ENCODE peak calls at places on chromosome 21, in eight cellular contexts. V is dorsolateral prefrontal cortex, Y is spleen, Z is heart left ventricle, L is psoas muscle, U is keratinocyte, G is fibroblast of lung, H is Peyer's patch. N is an unnamed sample. For H3K27me3, the result is how much of the 10 kb centered on the place peaks cover.

GRCh38 chr21:38985423-38986378 is 180.0 kb downstream of the ETS2 start:
- DNase-seq in V (peak), Y (no peak), Z (peak), U (peak), H (peak), G (peak), L (peak), N (peak)

GRCh38 chr21:23936224-23936623 is 1671.1 kb downstream of the MRPL39 start:
- DNase-seq in Y (no peak), L (no peak), V (peak), G (peak), U (no peak), Z (no peak), H (no peak), N (no peak)

GRCh38 chr21:19609611-19610010 is 1206.0 kb upstream of the TMPRSS15 start:
- DNase-seq in H (no peak), Y (no peak), U (no peak), Z (no peak), V (no peak), L (no peak), G (no peak), N (no peak)

GRCh38 chr21:17003221-17003620 is 509.6 kb upstream of the CXADR start:
- DNase-seq in U (no peak), Y (no peak), Z (no peak), L (no peak), G (peak), V (no peak), H (no peak), N (no peak)

GRCh38 chr21:20999567-21000169 is 1.5 kb downstream of the NCAM2 start:
- DNase-seq in G (peak), Z (no peak), L (no peak), Y (no peak), U (no peak), V (no peak), H (no peak), N (no peak)

GRCh38 chr21:29499734-29500343 is 201.1 kb downstream of the BACH1 start:
- DNase-seq in L (no peak), G (peak), V (no peak), U (no peak), Y (no peak), H (no peak), Z (no peak), N (no peak)

GRCh38 chr21:8991088-8991907 is 1530.1 kb upstream of the TPTE start:
- DNase-seq in G (no peak), H (no peak), L (no peak), Z (no peak), U (no peak), V (no peak), Y (no peak), N (no peak)

GRCh38 chr21:39504230-39504629 is 52.5 kb downstream of the SH3BGR start:
- DNase-seq in H (no peak), Y (no peak), U (no peak), G (no peak), Z (no peak), L (no peak), V (no peak), N (no peak)

GRCh38 chr21:28431527-28432200 is 561.0 kb downstream of the LTN1 start:
- DNase-seq in Y (no peak), G (no peak), Z (no peak), H (no peak), U (no peak), L (no peak), V (no peak), N (no peak)

GRCh38 chr21:37563641-37564340 is 197.2 kb downstream of the DYRK1A start:
- DNase-seq in V (peak), U (peak), H (peak), L (peak), Z (peak), G (peak), Y (peak), N (peak)
- TF ChIP-seq CTCF in V (peak), U (no peak), H (peak), L (peak), Z (peak), G (peak), Y (no peak), N (peak)

GRCh38 chr21:42648606-42649005 is 4.8 kb upstream of the PDE9A start:
- DNase-seq in V (peak), H (no peak), G (no peak), L (peak), Z (no peak), U (no peak), Y (peak), N (no peak)

GRCh38 chr21:42650033-42650370 is 3.4 kb upstream of the PDE9A start:
- DNase-seq in U (no peak), G (no peak), Y (peak), Z (no peak), V (peak), H (no peak), L (peak), N (no peak)

GRCh38 chr21:42651515-42652401 is 1.7 kb upstream of the PDE9A start:
- DNase-seq in H (no peak), Y (peak), L (peak), G (no peak), Z (no peak), V (peak), U (no peak), N (no peak)

GRCh38 chr21:42650441-42651421 is 2.7 kb upstream of the PDE9A start:
- DNase-seq in Y (peak), V (peak), Z (no peak), L (peak), G (no peak), H (no peak), U (no peak), N (no peak)

GRCh38 chr21:42649122-42650032 is 4.0 kb upstream of the PDE9A start:
- DNase-seq in V (peak), H (no peak), G (no peak), L (peak), Z (no peak), U (no peak), Y (peak), N (no peak)
- H3K27me3 ChIP-seq in V (under half), H (under half), G (under half), L (under half), Z (under half), U (under half), Y (under half), N (under half)

DNA sequence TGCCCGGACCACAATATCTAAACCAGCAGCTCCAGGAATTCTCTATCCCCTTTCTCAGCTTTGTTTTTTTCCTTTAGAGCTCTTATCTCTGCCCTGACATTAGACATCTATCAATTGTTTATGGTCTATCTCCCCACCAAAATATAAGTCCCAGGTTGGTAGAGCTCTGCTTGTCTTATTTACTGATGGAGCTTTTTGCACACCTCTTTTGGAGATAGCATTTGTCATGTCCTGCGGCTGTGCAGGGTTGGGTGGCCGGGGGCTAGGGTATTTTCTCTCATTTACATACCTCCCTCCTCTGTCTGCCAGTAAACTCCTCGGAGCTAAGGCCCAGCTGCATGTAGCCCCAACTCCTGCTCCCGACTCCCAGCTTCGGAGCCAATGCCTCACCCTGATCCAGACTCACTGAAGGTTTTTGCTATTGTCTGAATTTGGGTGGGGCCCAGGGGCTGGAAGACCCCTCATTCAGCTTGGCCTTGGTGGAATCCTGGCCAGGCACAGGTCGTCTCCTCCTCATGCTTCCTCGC is 11.1 kb upstream of the PDE9A start:
- DNase-seq in H (no peak), Y (peak), L (peak), Z (no peak), G (no peak), V (no peak), U (no peak), N (no peak)
- H3K4me3 ChIP-seq in H (no peak), Y (no peak), L (no peak), Z (no peak), G (no peak), V (no peak), U (no peak), N (no peak)

DNA sequence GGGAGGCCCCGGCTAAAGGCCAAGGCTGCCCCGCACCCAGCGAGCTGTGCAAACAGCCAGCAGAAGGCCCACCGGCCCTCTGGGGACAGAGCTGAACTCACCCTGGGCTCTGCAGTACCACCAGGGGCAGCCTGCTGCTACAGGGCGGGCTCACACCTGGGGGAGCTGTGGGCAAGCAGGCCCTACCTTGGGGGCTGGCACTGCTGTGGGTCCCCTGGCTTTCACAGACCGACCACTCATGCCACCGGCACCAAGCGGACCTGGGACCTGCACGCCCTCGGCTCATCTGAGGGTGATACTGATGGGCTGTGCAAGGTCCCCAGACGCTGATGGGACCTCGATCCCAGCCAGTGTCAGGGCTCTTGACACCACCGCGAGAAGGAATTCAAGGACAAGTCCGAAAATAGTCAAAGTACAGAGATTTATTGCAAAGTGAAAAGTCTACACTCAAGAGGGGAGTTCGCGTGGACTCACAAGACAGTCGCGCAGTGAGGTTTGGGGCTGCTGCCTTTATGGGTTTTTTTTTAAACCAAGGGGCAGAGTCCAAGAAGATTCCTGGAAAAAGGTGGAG is 61.0 kb upstream of the ADARB1 start:
- DNase-seq in V (peak), Z (no peak), U (no peak), L (no peak), H (no peak), G (no peak), Y (peak), N (no peak)
- TF ChIP-seq CTCF in V (no peak), Z (no peak), U (no peak), L (no peak), H (no peak), G (no peak), Y (no peak), N (no peak)

GRCh38 chr21:45948576-45949141 is 32.9 kb upstream of the COL6A1 start:
- DNase-seq in Z (no peak), V (no peak), Y (no peak), U (no peak), H (no peak), L (no peak), G (no peak), N (no peak)

GRCh38 chr21:45945066-45945867 is 36.3 kb upstream of the COL6A1 start:
- DNase-seq in U (no peak), Z (no peak), V (no peak), G (no peak), L (no peak), Y (no peak), H (no peak), N (no peak)

GRCh38 chr21:45947716-45948255 is 33.8 kb upstream of the COL6A1 start:
- DNase-seq in Y (no peak), U (no peak), H (no peak), Z (no peak), L (no peak), G (no peak), V (no peak), N (no peak)

GRCh38 chr21:45945868-45946210 is 35.7 kb upstream of the COL6A1 start:
- DNase-seq in H (no peak), Z (no peak), U (no peak), V (no peak), Y (no peak), L (no peak), G (no peak), N (no peak)

GRCh38 chr21:45947296-45947695 is 34.3 kb upstream of the COL6A1 start:
- DNase-seq in Y (no peak), Z (no peak), V (no peak), L (no peak), G (no peak), U (no peak), H (no peak), N (no peak)
- H3K27me3 ChIP-seq in Y (under half), Z (under half), V (under half), L (under half), G (under half), U (under half), H (under half), N (under half)

GRCh38 chr21:32412162-32412997 is at the start of gene EVA1C:
- DNase-seq in Z (peak), G (peak), L (peak), U (no peak), H (peak), V (peak), Y (peak), N (peak)

GRCh38 chr21:32414579-32415358 is 2.3 kb downstream of the EVA1C start:
- DNase-seq in Z (no peak), G (peak), U (no peak), V (no peak), L (no peak), Y (no peak), H (no peak), N (no peak)

GRCh38 chr21:32411366-32412161 is 942 bp upstream of the EVA1C start:
- DNase-seq in L (peak), U (no peak), H (peak), Y (peak), V (peak), Z (peak), G (peak), N (no peak)

GRCh38 chr21:32413697-32414578 is 1.4 kb downstream of the EVA1C start:
- DNase-seq in V (no peak), L (no peak), G (peak), Z (no peak), U (no peak), H (no peak), Y (no peak), N (no peak)

GRCh38 chr21:32412998-32413504 is 545 bp downstream of the EVA1C start:
- DNase-seq in V (peak), G (peak), Y (peak), U (no peak), L (peak), H (no peak), Z (peak), N (no peak)
- H3K4me3 ChIP-seq in V (peak), G (peak), Y (peak), U (peak), L (peak), H (peak), Z (peak), N (no peak)

GRCh38 chr21:44998086-44998620 is 58.3 kb downstream of the SLX9 start:
- DNase-seq in G (no peak), Z (no peak), V (no peak), Y (no peak), H (no peak), L (peak), U (no peak), N (no peak)
- TF ChIP-seq CTCF in G (no peak), Z (no peak), V (no peak), Y (no peak), H (no peak), L (no peak), U (no peak), N (no peak)

DNA sequence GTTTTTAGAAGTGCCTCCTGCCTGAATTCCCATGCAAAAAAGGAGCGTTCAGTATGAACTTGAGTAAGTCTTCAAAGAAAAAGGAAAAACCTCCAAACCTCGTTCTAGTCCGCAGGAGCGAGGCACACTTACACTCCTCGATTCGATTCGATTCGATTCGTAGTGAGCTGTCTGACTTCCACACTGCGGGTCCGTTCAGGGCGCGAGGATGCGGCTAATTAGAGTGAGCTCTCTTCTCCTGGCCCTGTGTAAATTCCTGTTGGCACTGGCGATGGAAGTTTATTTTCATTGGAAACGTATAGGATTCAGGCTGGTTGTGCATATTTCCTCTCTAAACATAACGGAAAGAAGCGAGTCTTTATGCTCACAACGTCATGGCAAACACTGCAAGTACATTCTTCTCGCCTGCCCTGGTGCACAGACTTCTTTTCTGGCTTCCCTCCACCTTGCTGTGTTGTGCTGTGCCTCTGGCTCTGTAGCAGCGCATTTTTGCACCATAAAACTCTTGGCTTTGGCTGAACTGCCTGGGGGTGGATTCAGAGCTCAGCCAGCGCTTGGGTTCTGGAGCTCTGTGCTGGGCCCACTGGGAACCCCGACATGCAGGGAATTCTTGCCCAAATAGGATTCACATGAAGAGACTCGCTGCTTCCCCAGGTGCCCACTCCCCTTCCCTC is 2.7 kb downstream of the HUNK start:
- DNase-seq in U (no peak), V (no peak), Z (no peak), G (no peak), H (no peak), Y (peak), L (no peak), N (no peak)
- H3K27me3 ChIP-seq in U (half or more), V (under half), Z (under half), G (under half), H (under half), Y (under half), L (under half), N (under half)

DNA sequence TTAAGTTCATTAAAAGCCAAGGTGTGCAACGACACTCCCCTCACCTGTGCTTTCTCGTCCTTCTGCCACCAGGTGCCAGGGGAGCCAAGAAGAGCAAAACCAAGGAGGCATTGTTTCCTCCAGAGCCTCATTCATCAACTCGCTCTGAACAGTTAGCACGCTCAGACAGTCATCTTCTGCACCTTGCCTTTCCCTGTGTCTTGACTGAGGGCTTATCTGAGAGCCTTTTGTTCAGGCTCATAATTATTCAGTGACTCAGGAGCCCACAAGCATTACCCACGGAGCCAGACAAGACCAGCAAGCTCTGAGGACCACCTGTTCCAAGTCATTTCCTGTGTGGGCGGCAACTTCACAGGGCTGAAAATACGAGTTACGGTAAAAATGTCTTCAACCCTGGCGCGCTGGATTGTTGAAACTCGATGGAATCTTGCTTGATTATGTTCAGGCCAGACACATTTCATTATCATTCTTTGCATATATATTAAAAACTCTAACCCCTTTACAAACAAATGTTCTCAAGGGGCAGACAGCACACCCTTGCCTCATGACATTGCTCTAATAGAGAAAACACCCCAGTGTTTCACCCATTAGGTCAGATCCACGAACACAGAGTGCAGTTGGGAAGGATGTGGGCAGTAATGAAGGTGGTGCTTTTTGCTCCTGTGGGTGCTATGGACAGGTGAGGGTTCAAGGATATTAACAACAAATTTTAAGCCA is 89.7 kb upstream of the RUNX1 start:
- DNase-seq in H (peak), Y (no peak), G (peak), V (no peak), U (peak), L (no peak), Z (no peak), N (peak)
- H3K4me3 ChIP-seq in H (no peak), Y (no peak), G (no peak), V (no peak), U (no peak), L (no peak), Z (no peak), N (no peak)

N was measured in GM06990.